ENCODE peak calls at places on chromosome 5, in five cellular contexts. F, Y, X, V and Z are unnamed samples.

GRCh38 chr5:125408582-125409069 is 662.2 kb upstream of the ZNF608 start:
- DNase-seq in F (no peak), Y (no peak), X (no peak), V (no peak), Z (peak)

GRCh38 chr5:121763674-121764073 is 88.0 kb upstream of the FTMT start:
- DNase-seq in F (no peak), Y (no peak), X (no peak), V (no peak), Z (no peak)

GRCh38 chr5:39055760-39056393 is 18.3 kb downstream of the RICTOR start:
- DNase-seq in F (no peak), Y (no peak), X (no peak), V (no peak), Z (no peak)

GRCh38 chr5:159403906-159404641 is 73.8 kb upstream of the IL12B start:
- DNase-seq in F (no peak), Y (no peak), X (no peak), V (no peak), Z (no peak)

GRCh38 chr5:136174021-136174659 is 18.8 kb downstream of the SMIM32 start:
- DNase-seq in F (peak), Y (peak), X (peak), V (no peak), Z (peak)

GRCh38 chr5:142978252-142978651 is 208.1 kb downstream of the ARHGAP26 start:
- DNase-seq in F (no peak), Y (no peak), X (no peak), V (no peak), Z (no peak)

GRCh38 chr5:141476132-141476909 is 555 bp downstream of the PCDHGC3 start:
- DNase-seq in F (no peak), Y (no peak), X (no peak), V (no peak), Z (no peak)

GRCh38 chr5:93151896-93152295 is 429.1 kb downstream of the NR2F1-AS1 start:
- DNase-seq in F (no peak), Y (no peak), X (no peak), V (no peak), Z (no peak)

GRCh38 chr5:94010814-94011213 is 269.4 kb upstream of the POU5F2 start:
- DNase-seq in F (no peak), Y (no peak), X (no peak), V (no peak), Z (no peak)

GRCh38 chr5:72597456-72597948 is 90.3 kb upstream of the ZNF366 start:
- DNase-seq in F (no peak), Y (peak), X (no peak), V (no peak), Z (no peak)

GRCh38 chr5:113292535-113292934 is 142.3 kb downstream of the TSSK1B start:
- DNase-seq in F (no peak), Y (no peak), X (no peak), V (no peak), Z (no peak)

DNA sequence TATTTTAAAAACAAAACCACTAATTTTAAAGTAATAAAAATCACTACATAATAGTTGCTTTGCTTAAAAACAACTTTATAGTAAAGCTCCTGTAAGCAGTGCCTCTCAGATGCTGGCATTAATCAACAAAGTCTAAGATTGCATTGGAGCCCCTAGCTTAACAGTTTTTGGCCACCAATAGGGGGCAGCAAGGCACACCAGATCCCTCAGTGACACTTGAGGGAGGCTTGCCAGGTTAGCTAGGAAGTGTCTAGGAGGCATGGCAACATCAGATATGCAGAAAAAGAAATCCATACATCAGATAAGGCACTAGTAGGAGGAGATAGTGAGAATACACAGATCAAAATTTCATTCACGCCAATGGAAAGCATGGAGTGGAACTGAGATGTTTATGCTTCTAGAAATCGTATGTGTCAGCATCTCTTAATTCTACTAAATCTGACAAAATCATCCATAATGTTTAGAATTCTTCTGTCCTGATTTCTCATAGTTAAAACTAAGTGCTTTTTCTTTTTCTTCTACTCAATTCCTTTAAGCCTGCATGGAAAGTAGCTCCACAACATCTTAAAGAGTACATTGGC is 73.6 kb upstream of the PAM start:
- DNase-seq in F (peak), Y (peak), X (peak), V (peak), Z (peak)
- H3K4me2 ChIP-seq in F (no peak), Y (no peak), X (no peak), V (no peak), Z (peak)

GRCh38 chr5:76062502-76062901 is 20.7 kb upstream of the SV2C start:
- DNase-seq in F (no peak), Y (no peak), X (no peak), V (no peak), Z (no peak)
- TF ChIP-seq YY1 in F (no peak), Y (no peak), X (no peak), V (no peak), Z (no peak)

GRCh38 chr5:78505860-78506259 is 142.7 kb downstream of the LHFPL2 start:
- DNase-seq in F (no peak), Y (no peak), X (no peak), V (no peak), Z (no peak)

GRCh38 chr5:78506296-78507049 is 142.1 kb downstream of the LHFPL2 start:
- DNase-seq in F (no peak), Y (no peak), X (no peak), V (no peak), Z (no peak)

GRCh38 chr5:78503958-78504357 is 143.5 kb downstream of the SCAMP1 start:
- DNase-seq in F (no peak), Y (no peak), X (no peak), V (no peak), Z (no peak)

GRCh38 chr5:78507531-78507930 is 141.0 kb downstream of the LHFPL2 start:
- DNase-seq in F (no peak), Y (no peak), X (peak), V (no peak), Z (no peak)

DNA sequence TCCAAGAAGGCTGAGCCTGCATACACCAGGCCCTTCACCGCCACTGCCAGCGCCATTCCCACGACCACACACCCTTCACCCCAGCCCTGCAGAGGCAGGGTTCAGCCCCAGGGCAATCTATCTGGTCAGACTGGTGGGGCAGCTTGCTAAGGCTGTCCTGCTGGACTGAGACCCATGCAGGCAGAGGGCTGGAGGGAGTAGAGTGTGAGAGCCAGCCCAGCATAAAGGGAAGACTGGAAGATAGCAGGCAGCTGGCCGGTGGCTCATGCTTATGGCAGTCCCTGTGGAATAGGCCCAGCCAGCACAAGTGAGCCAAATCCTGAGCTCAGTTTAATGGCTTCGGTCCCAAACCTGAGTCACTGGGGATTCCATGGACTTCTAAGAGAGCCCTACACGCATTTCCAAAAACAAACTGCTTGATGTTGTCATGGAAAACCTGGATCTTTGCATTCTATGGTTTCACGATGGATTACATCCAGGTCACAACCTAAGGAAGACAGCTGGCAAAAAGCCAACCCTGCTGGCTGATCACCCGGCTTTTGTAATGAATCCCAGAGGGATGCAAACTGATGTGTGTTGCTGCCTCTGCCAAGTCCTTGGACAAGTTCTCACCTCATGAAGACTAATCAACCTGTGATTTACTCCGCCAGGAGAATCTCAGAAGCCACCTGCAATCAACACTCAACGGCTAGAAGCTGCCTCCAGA is 143.7 kb downstream of the LHFPL2 start:
- DNase-seq in F (no peak), Y (no peak), X (no peak), V (no peak), Z (peak)
- TF ChIP-seq ZNF274 in F (no peak), Y (no peak), X (no peak), V (no peak), Z (no peak)

DNA sequence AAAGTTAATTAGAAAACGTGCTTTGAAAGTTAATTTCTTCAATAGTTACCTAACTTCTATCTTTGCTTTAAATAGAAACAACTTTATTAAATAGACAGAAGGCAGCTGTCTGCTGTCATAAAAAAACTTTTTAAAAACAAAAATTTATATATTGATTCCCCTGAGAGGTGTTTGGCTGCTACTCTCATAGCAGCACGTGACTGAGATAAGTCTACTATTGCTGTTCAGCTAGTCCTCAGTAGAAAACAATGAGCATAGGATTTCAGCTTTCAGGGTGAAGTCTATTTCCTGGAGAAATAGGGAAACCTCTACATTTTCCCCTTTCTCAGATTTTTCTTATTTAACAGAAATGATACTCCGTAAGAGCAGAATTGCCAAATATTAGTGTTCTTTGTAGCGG is 135.0 kb upstream of the FBN2 start:
- DNase-seq in F (no peak), Y (no peak), X (no peak), V (no peak), Z (no peak)
- H3K4me2 ChIP-seq in F (no peak), Y (no peak), X (no peak), V (no peak), Z (no peak)

GRCh38 chr5:75113354-75113753 is 61.0 kb upstream of the GCNT4 start:
- DNase-seq in F (no peak), Y (no peak), X (no peak), V (no peak), Z (no peak)

GRCh38 chr5:75108931-75109596 is 56.7 kb upstream of the GCNT4 start:
- DNase-seq in F (no peak), Y (no peak), X (no peak), V (no peak), Z (no peak)

DNA sequence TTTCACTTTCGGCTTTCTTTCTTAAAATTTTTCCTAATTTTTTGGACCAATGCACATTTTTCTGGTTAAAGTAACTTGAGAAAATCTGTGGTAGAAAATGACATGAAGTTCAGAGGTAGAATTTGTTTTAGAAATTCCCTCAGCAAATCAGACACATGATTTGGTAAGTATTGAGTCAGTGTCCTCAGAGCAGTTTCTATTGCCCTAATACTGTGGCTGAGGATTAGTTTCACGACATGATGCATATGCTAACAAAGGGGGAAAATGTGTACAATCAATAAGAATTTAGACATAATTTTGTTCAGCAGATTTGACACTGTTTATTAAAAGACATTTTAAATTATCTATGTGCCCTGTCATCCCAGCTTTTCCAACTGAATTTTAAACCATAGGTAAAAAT is 56.2 kb upstream of the GCNT4 start:
- DNase-seq in F (no peak), Y (no peak), X (no peak), V (no peak), Z (no peak)
- TF ChIP-seq YY1 in F (no peak), Y (no peak), X (no peak), V (no peak), Z (no peak)

GRCh38 chr5:169637856-169638190 is 748 bp downstream of the DOCK2 start:
- DNase-seq in F (no peak), Y (no peak), X (no peak), V (no peak), Z (no peak)
- TF ChIP-seq ZNF274 in F (no peak), Y (no peak), X (no peak), V (no peak), Z (no peak)